ENCODE peak calls at places on chromosomes 3 and 15, in five cellular contexts. E is NCI-H1092 treated with DMSO at 0.1 percent for 48 hours, G is BJ, T is lower leg skin, O is choroid plexus epithelial cell. M is an unnamed sample.

GRCh38 chr3:178634975-178635374 is 98.7 kb downstream of the KCNMB2 start:
- DNase-seq in T (no peak), O (no peak), E (peak; percentile 31), G (no peak), M (peak; percentile 48)

GRCh38 chr15:81274932-81275341 is 49.0 kb downstream of the STARD5 start:
- DNase-seq in O (peak; percentile 92), T (peak; percentile 93), G (no peak), E (peak; percentile 34), M (peak; percentile 16)

GRCh38 chr15:31270767-31271166 is 55.9 kb upstream of the KLF13 start:
- DNase-seq in E (no peak), G (no peak), O (no peak), T (peak; percentile 65), M (no peak)

GRCh38 chr3:9715764-9716437 is 12.3 kb downstream of the CPNE9 start:
- DNase-seq in O (peak; percentile 91), G (peak; percentile 57), E (no peak), T (peak; percentile 93), M (no peak)

GRCh38 chr15:42694398-42694797 is 42.5 kb downstream of the CDAN1 start:
- DNase-seq in T (peak; percentile 43), E (no peak), G (no peak), O (no peak), M (no peak)

GRCh38 chr15:39499701-39500100 is 81.2 kb upstream of the THBS1 start:
- DNase-seq in O (no peak), E (no peak), G (peak; percentile 49), T (no peak), M (no peak)

GRCh38 chr15:82044373-82045178 is 1.2 kb downstream of the MEX3B start:
- DNase-seq in T (peak; percentile 91), E (no peak), G (no peak), O (peak; percentile 73), M (peak; percentile 17)

GRCh38 chr3:9704343-9705322 is 1.0 kb downstream of the CPNE9 start:
- DNase-seq in E (no peak), O (peak; percentile 30), T (no peak), G (no peak), M (no peak)

GRCh38 chr3:83928391-83928790 is 1030.4 kb upstream of the CADM2 start:
- DNase-seq in G (no peak), T (no peak), E (no peak), O (peak; percentile 48), M (no peak)

GRCh38 chr3:132726341-132726823 is 4.2 kb upstream of the NPHP3 start:
- DNase-seq in T (no peak), O (peak; percentile 54), E (peak; percentile 71), G (no peak), M (peak; percentile 12)

GRCh38 chr15:92636950-92637481 is 18.6 kb downstream of the FAM174B start:
- DNase-seq in O (no peak), E (peak; percentile 25), T (peak; percentile 88), G (no peak), M (no peak)

GRCh38 chr3:112005091-112005672 is 6.5 kb downstream of the TAGLN3 start:
- DNase-seq in E (no peak), T (no peak), G (no peak), O (no peak), M (no peak)

GRCh38 chr15:67854358-67854757 is 14.5 kb upstream of the RNU6-1 start:
- DNase-seq in E (no peak), G (no peak), T (peak; percentile 20), O (no peak), M (no peak)

GRCh38 chr3:192915306-192915705 is 2.4 kb downstream of the MB21D2 start:
- DNase-seq in T (no peak), E (peak; percentile 79), G (no peak), O (peak; percentile 75), M (peak; percentile 27)

GRCh38 chr15:45093013-45093412 is 21.0 kb downstream of the DUOX2 start:
- DNase-seq in E (no peak), G (no peak), O (no peak), T (peak; percentile 68), M (no peak)

GRCh38 chr15:83365370-83365938 is 81.0 kb upstream of the BNC1 start:
- DNase-seq in T (peak; percentile 88), E (no peak), O (peak; percentile 90), G (peak; percentile 49), M (no peak)

GRCh38 chr3:173943264-173943663 is 545.7 kb downstream of the NLGN1 start:
- DNase-seq in O (no peak), G (no peak), E (no peak), T (no peak), M (no peak)

GRCh38 chr3:134846943-134847342 is 51.9 kb downstream of the EPHB1 start:
- DNase-seq in E (no peak), O (peak; percentile 27), T (no peak), G (peak; percentile 84), M (no peak)

GRCh38 chr3:134652409-134652831 is 1.6 kb upstream of the KY start:
- DNase-seq in O (peak; percentile 29), E (peak; percentile 13), G (no peak), T (no peak), M (no peak)

GRCh38 chr3:41277790-41278465 is 78.6 kb downstream of the CTNNB1 start:
- DNase-seq in G (no peak), O (no peak), E (no peak), T (no peak), M (no peak)

GRCh38 chr3:143988306-143988705 is 16.7 kb downstream of the DIPK2A start:
- DNase-seq in T (no peak), O (no peak), E (no peak), G (no peak), M (no peak)

GRCh38 chr3:103786296-103786695 is 1351.5 kb downstream of the ZPLD1 start:
- DNase-seq in O (no peak), E (no peak), G (no peak), T (no peak), M (no peak)

GRCh38 chr3:46490338-46491084 is 7.3 kb upstream of the RTP3 start:
- DNase-seq in G (no peak), E (no peak), O (peak; percentile 47), T (peak; percentile 73), M (no peak)

GRCh38 chr3:182794455-182794773 is 1.1 kb downstream of the ATP11B start:
- DNase-seq in O (no peak), E (peak; percentile 17), G (no peak), T (no peak), M (peak; percentile 1)

GRCh38 chr3:23805881-23806321 is at the start of gene UBE2E1:
- DNase-seq in T (peak; percentile 94), E (peak; percentile 48), G (no peak), O (peak; percentile 77), M (no peak)

GRCh38 chr3:195388380-195388779 is 54.4 kb downstream of the ACAP2 start:
- DNase-seq in T (no peak), O (no peak), G (no peak), E (no peak), M (no peak)

GRCh38 chr3:152320201-152320617 is 51.5 kb downstream of the MBNL1 start:
- DNase-seq in G (no peak), E (no peak), T (no peak), O (no peak), M (no peak)

GRCh38 chr3:134086616-134087015 is 56.9 kb upstream of the SLCO2A1 start:
- DNase-seq in T (no peak), G (no peak), O (no peak), E (no peak), M (no peak)

M was measured in NCI-H748 treated with DMSO at 0.1 percent for 48 hours.